ENCODE peak calls at places on chromosomes 4 and X, in nine cellular contexts. G is osteoblast; J is MCF 10A; X is hepatocyte; H is K562; W is pancreas; B is cardiac muscle cell; T is CD4-positive, alpha-beta T cell; Y is activated B cell treated with CpG ODN at 0.5 μM for 24 hours. N is an unnamed sample.

GRCh38 chrX:19772306-19772705 is 115.1 kb downstream of the SH3KBP1 start:
- DNase-seq in H (no peak), W (no peak), T (no peak), J (peak; percentile 36), B (no peak), X (no peak), G (peak; percentile 73), Y (no peak), N (no peak)

GRCh38 chr4:174254613-174255012 is 28.9 kb downstream of the FBXO8 start:
- DNase-seq in J (no peak), T (no peak), B (no peak), W (no peak), Y (no peak), H (no peak), X (no peak), G (no peak), N (no peak)

GRCh38 chrX:26851981-26852380 is 611.2 kb downstream of the PPP4R3C start:
- DNase-seq in Y (no peak), T (no peak), G (no peak), J (peak; percentile 48), W (no peak), B (peak; percentile 40), X (peak; percentile 26), H (no peak), N (no peak)

GRCh38 chr4:107951551-107951950 is 20.2 kb downstream of the CYP2U1 start:
- DNase-seq in W (no peak), X (peak; percentile 5), T (no peak), Y (no peak), G (peak; percentile 88), B (no peak), J (no peak), H (no peak), N (no peak)

GRCh38 chr4:178689926-178690325 is 1247.7 kb upstream of the AGA start:
- DNase-seq in G (no peak), W (no peak), B (no peak), T (no peak), H (no peak), Y (no peak), J (no peak), X (no peak), N (no peak)

GRCh38 chr4:107531927-107532326 is 188.1 kb downstream of the PAPSS1 start:
- DNase-seq in W (no peak), T (no peak), Y (no peak), H (no peak), G (no peak), B (no peak), X (no peak), J (no peak), N (no peak)

GRCh38 chrX:124863303-124863702 is 456.4 kb upstream of the TEX13C start:
- DNase-seq in X (no peak), T (no peak), Y (no peak), B (no peak), J (no peak), H (peak; percentile 5), W (no peak), G (no peak), N (no peak)

GRCh38 chr4:52976523-52977230 is 114.6 kb downstream of the RASL11B start:
- DNase-seq in Y (no peak), W (no peak), J (no peak), H (no peak), B (no peak), G (no peak), X (no peak), T (no peak), N (no peak)

GRCh38 chr4:85744950-85745349 is 270.0 kb downstream of the ARHGAP24 start:
- DNase-seq in H (no peak), Y (no peak), G (peak; percentile 1), X (peak; percentile 23), B (no peak), T (no peak), J (peak; percentile 71), W (no peak), N (no peak)

GRCh38 chrX:19683358-19683757 is 168.1 kb upstream of the MAP3K15 start:
- DNase-seq in T (no peak), J (no peak), H (no peak), B (no peak), G (no peak), W (no peak), X (no peak), Y (no peak), N (no peak)

GRCh38 chr4:1336079-1336478 is 10.9 kb upstream of the UVSSA start:
- DNase-seq in H (no peak), J (peak; percentile 80), W (no peak), B (no peak), G (no peak), Y (no peak), T (no peak), X (no peak), N (no peak)

GRCh38 chr4:7279902-7280301 is 87.6 kb downstream of the SORCS2 start:
- DNase-seq in T (no peak), G (no peak), J (no peak), H (no peak), X (no peak), Y (no peak), B (no peak), W (no peak), N (no peak)

GRCh38 chr4:121199742-121200561 is 35.8 kb upstream of the TNIP3 start:
- DNase-seq in X (no peak), G (no peak), H (no peak), T (no peak), Y (no peak), W (no peak), B (no peak), J (peak; percentile 17), N (no peak)

GRCh38 chr4:3035674-3036073 is 38.7 kb downstream of the HTT-AS start:
- DNase-seq in G (peak; percentile 66), H (no peak), Y (no peak), W (no peak), J (no peak), X (no peak), B (no peak), T (no peak), N (no peak)

GRCh38 chrX:44456685-44457084 is 86.0 kb downstream of the FUNDC1 start:
- DNase-seq in B (no peak), W (no peak), G (no peak), T (no peak), X (no peak), Y (no peak), J (peak; percentile 11), H (no peak), N (no peak)

GRCh38 chrX:115642895-115643530 is 82.0 kb downstream of the PLS3 start:
- DNase-seq in W (peak; percentile 9), G (peak; percentile 60), B (peak; percentile 54), J (peak; percentile 65), H (peak; percentile 53), T (no peak), Y (no peak), X (peak; percentile 75), N (peak; percentile 60)

GRCh38 chr4:46931981-46932380 is 22.9 kb upstream of the COX7B2 start:
- DNase-seq in T (no peak), B (peak; percentile 61), W (peak; percentile 1), X (peak; percentile 37), Y (no peak), H (no peak), G (no peak), J (peak; percentile 59), N (no peak)

GRCh38 chr4:83214079-83214478 is 70.5 kb downstream of the COQ2 start:
- DNase-seq in H (no peak), Y (no peak), J (no peak), B (no peak), W (no peak), G (no peak), T (no peak), X (no peak), N (no peak)

DNA sequence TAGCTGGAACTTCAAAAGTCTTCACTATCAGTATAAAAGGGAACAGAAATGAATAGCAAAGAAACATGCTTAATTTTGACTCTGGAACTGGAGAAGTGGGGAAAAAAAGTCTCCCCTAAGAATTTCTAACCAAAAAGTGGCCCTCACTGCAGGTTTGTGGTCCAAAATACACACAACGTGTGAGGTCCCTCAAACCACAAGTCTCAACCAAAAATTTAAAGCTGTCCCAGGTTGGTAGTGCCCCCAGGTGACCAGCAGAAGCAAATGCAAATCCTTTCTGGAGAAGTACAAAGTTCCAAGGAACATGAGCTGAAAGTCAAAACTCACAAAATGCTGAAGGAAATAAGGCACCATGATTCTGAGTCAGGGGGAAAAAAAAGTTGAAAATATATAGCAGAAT is 23.6 kb upstream of the VAMP7 start:
- DNase-seq in J (peak; percentile 50), B (no peak), G (no peak), W (no peak), X (no peak), T (no peak), Y (no peak), H (peak; percentile 48), N (no peak)
- TF ChIP-seq CTCF in J (peak; percentile 32), B (no peak), G (peak; percentile 22), W (no peak), X (no peak), T (no peak), Y (no peak), H (peak; percentile 51), N (peak; percentile 30)

DNA sequence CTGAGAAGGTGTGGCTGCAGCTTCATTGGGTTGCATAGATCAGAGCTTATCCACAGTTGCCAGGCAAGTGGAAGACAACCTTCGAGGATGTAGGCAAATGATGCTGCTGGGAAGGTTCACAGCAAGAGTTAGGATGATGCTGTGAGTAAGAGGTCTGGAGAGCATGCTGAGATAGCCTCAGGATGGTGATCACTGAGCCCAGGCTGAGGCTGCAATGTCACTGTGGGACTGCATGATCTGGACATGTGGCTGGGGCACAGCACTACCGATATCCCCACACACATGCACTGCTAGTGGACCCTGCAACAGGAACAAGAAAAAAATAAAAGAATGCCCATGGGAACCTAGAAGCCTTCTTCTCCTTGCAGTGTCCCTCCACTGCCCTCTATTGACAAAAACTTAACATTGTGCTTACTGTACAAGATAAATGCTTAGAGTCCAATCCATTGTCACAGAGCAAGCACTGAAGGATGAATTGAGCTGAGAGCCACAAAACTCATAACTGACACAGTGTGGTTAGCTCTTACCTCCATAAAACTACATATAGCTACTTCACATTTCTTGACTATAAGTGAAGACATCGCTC is 105.6 kb downstream of the CNKSR2 start:
- DNase-seq in H (peak; percentile 4), B (peak; percentile 64), J (peak; percentile 54), X (peak; percentile 55), G (no peak), T (no peak), Y (peak; percentile 14), W (no peak), N (no peak)
- TF ChIP-seq CTCF in H (no peak), B (peak; percentile 58), J (peak; percentile 70), X (peak; percentile 58), G (peak; percentile 64), T (peak; percentile 57), Y (no peak), W (peak; percentile 59), N (peak; percentile 81)

DNA sequence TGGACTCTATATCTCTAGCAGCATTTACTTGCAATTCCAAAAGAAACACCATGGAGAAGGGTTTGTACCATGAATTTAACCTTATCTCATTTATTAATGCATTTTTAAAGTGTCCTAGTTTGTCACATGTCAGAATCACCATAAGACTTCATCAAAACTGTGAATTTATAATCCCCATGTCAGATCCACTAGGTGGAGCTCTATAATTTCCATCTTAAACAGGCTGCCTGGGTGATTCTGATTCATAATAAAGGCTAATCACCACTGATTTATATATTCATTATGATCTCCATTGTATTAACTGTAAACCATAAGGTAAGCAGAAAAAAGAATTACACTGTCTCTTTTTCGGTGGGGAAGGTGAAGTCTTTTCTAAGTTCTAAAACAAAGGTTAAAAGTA is 4.0 kb downstream of the TCEAL2 start:
- DNase-seq in B (no peak), G (peak; percentile 85), H (peak; percentile 2), Y (no peak), J (peak; percentile 25), W (no peak), X (no peak), T (no peak), N (no peak)
- TF ChIP-seq CTCF in B (no peak), G (peak; percentile 58), H (no peak), Y (no peak), J (peak; percentile 46), W (no peak), X (peak; percentile 37), T (peak; percentile 48), N (peak; percentile 49)

GRCh38 chr4:149884046-149884445 is 68.4 kb upstream of the IQCM start:
- DNase-seq in X (no peak), B (no peak), W (no peak), Y (no peak), T (no peak), G (no peak), J (peak; percentile 50), H (no peak), N (no peak)
- TF ChIP-seq CTCF in X (no peak), B (no peak), W (no peak), Y (no peak), T (no peak), G (no peak), J (no peak), H (no peak), N (no peak)

N was measured in neural crest cell.